ENCODE peak calls at places on chromosomes 7 and 10, in eight cellular contexts. V is T-helper 1 cell; L is activated CD8-positive, alpha-beta memory T cell treated with anti-CD3 and anti-CD28 coated beads, Interleukin-2, amount 50 U/mL, for 48 hours; N is lung; S is naive B cell; F is stimulated activated naive CD8-positive, alpha-beta T cell treated with anti-CD3 and anti-CD28 coated beads, Interleukin-15, Interleukin-2, amounts not matched to agents 100 U/mL and 50 U/mL, for 24 hours; K is activated T-helper 9 cell treated with anti-CD3 and anti-CD28 coated beads, Interleukin-2, amount 50 U/mL, for 16 hours; J is GM12891. U is an unnamed sample.

GRCh38 chr10:78738457-78738856 is 330.3 kb upstream of the ZMIZ1 start:
- DNase-seq in F (no peak), L (no peak), N (no peak), J (no peak), K (no peak), S (no peak), V (no peak), U (no peak)

GRCh38 chr10:69890065-69890831 is 88.5 kb downstream of the COL13A1 start:
- DNase-seq in N (no peak), K (no peak), S (no peak), L (no peak), V (no peak), F (no peak), J (no peak), U (no peak)

GRCh38 chr10:35896011-35896410 is 253.9 kb upstream of the FZD8 start:
- DNase-seq in J (no peak), S (no peak), K (no peak), N (no peak), F (no peak), L (no peak), V (no peak), U (no peak)

GRCh38 chr10:106652279-106652678 is 512.2 kb downstream of the SORCS1 start:
- DNase-seq in S (no peak), V (no peak), J (no peak), N (no peak), F (no peak), L (no peak), K (no peak), U (no peak)

GRCh38 chr7:70678621-70679251 is 453.2 kb upstream of the GALNT17 start:
- DNase-seq in F (no peak), L (no peak), V (no peak), K (no peak), S (no peak), J (no peak), N (no peak), U (no peak)

GRCh38 chr10:92834981-92835380 is 13.3 kb upstream of the EXOC6 start:
- DNase-seq in V (no peak), J (no peak), L (no peak), F (no peak), N (no peak), S (no peak), K (no peak), U (no peak)

GRCh38 chr7:80699030-80699638 is 60.7 kb downstream of the CD36 start:
- DNase-seq in N (no peak), F (no peak), V (no peak), L (no peak), K (no peak), J (no peak), S (peak), U (peak)

GRCh38 chr10:103140469-103140868 is 52.6 kb downstream of the NT5C2 start:
- DNase-seq in N (no peak), L (no peak), V (no peak), S (no peak), J (no peak), K (no peak), F (no peak), U (no peak)

GRCh38 chr7:57424515-57425238 is 25.3 kb upstream of the ZNF716 start:
- DNase-seq in L (no peak), S (no peak), N (no peak), V (no peak), K (no peak), J (no peak), F (no peak), U (no peak)

GRCh38 chr10:90751107-90751997 is 106.5 kb downstream of the HTR7 start:
- DNase-seq in N (no peak), L (no peak), S (peak), K (peak), J (no peak), V (no peak), F (peak), U (peak)

GRCh38 chr7:120988591-120989299 is at the start of gene CPED1:
- DNase-seq in F (peak), S (peak), V (no peak), N (peak), K (peak), L (peak), J (no peak), U (no peak)

GRCh38 chr10:69486922-69487730 is 35.9 kb downstream of the TSPAN15 start:
- DNase-seq in L (no peak), V (no peak), F (no peak), S (no peak), J (no peak), N (no peak), K (no peak), U (no peak)

GRCh38 chr10:114642729-114643128 is 15.3 kb downstream of the ABLIM1 start:
- DNase-seq in L (no peak), N (no peak), S (no peak), K (no peak), F (no peak), J (no peak), V (no peak), U (no peak)

GRCh38 chr7:163298-163695 is 29.1 kb upstream of the FAM20C start:
- DNase-seq in J (no peak), V (no peak), N (no peak), L (no peak), S (no peak), F (no peak), K (no peak), U (no peak)

GRCh38 chr7:157997080-157997440 is 590.6 kb downstream of the PTPRN2 start:
- DNase-seq in N (no peak), K (no peak), L (no peak), F (no peak), J (no peak), S (no peak), V (no peak), U (no peak)

GRCh38 chr7:25215694-25216335 is 12.5 kb downstream of the NPVF start:
- DNase-seq in J (no peak), V (no peak), S (no peak), K (no peak), N (no peak), L (no peak), F (no peak), U (no peak)

U was measured in GM12864.